ENCODE peak calls at places on chromosomes 1 and 21, in ten cellular contexts. G is heart left ventricle, B is right lobe of liver, P is lower leg skin, E is uterus, W is stomach, N is suprapubic skin, D is transverse colon, I is A549, H is ovary. Q is an unnamed sample.
A peak's percentile ranks its signal among the peaks of the same experiment; 100 is the strongest.

GRCh38 chr1:194069168-194069830 is 882.9 kb upstream of the B3GALT2 start:
- DNase-seq in D (peak; percentile 19), I (no peak), B (peak; percentile 49), W (no peak), N (no peak), H (no peak), E (peak; percentile 47), P (no peak), G (peak; percentile 86), Q (no peak)

GRCh38 chr1:243286409-243287127 is 30.7 kb downstream of the SDCCAG8 start:
- DNase-seq in H (no peak), N (no peak), P (no peak), E (no peak), G (no peak), W (no peak), D (no peak), B (no peak), I (no peak), Q (no peak)

GRCh38 chr1:232722626-232723025 is 82.6 kb upstream of the MAP10 start:
- DNase-seq in G (no peak), H (no peak), B (no peak), D (no peak), W (no peak), N (no peak), I (no peak), P (no peak), E (no peak), Q (no peak)

GRCh38 chr1:214292317-214292716 is 11.4 kb downstream of the SMYD2 start:
- DNase-seq in I (no peak), B (no peak), E (no peak), G (no peak), N (no peak), P (no peak), D (no peak), H (no peak), W (no peak), Q (no peak)

GRCh38 chr21:25515484-25516405 is 91.5 kb downstream of the MRPL39 start:
- DNase-seq in W (no peak), N (no peak), G (no peak), D (no peak), P (no peak), B (no peak), I (no peak), E (no peak), H (no peak), Q (no peak)

GRCh38 chr1:101264699-101265098 is 27.9 kb downstream of the S1PR1 start:
- DNase-seq in P (no peak), G (no peak), E (no peak), N (no peak), W (no peak), B (no peak), H (no peak), D (peak; percentile 16), I (no peak), Q (peak; percentile 14)

GRCh38 chr1:179321533-179322216 is 28.1 kb downstream of the SOAT1 start:
- DNase-seq in I (no peak), D (no peak), H (no peak), B (no peak), N (no peak), G (no peak), E (no peak), W (no peak), P (no peak), Q (no peak)

GRCh38 chr21:19475525-19475924 is 1071.9 kb upstream of the TMPRSS15 start:
- DNase-seq in D (no peak), I (no peak), B (no peak), E (no peak), W (no peak), H (no peak), P (no peak), G (no peak), N (no peak), Q (peak; percentile 27)

GRCh38 chr1:209876091-209876800 is 48.5 kb downstream of the UTP25 start:
- DNase-seq in D (no peak), I (no peak), N (no peak), G (no peak), B (no peak), H (no peak), W (no peak), P (no peak), E (no peak), Q (no peak)

GRCh38 chr1:17573518-17574041 is 34.1 kb downstream of the ARHGEF10L start:
- DNase-seq in G (no peak), N (no peak), P (no peak), W (no peak), D (no peak), B (no peak), E (no peak), I (no peak), H (no peak), Q (no peak)

GRCh38 chr1:119743776-119744597 is 24.7 kb downstream of the HMGCS2 start:
- DNase-seq in N (no peak), W (peak; percentile 73), I (peak; percentile 56), G (no peak), H (peak; percentile 65), D (peak; percentile 73), P (no peak), E (peak; percentile 55), B (peak; percentile 77), Q (peak; percentile 84)

GRCh38 chr1:180098242-180098995 is 56.2 kb upstream of the QSOX1 start:
- DNase-seq in H (peak; percentile 31), I (no peak), W (no peak), B (no peak), P (no peak), N (no peak), E (no peak), D (no peak), G (no peak), Q (no peak)

GRCh38 chr1:166975361-166976129 is at the start of gene ILDR2:
- DNase-seq in H (peak; percentile 20), P (peak; percentile 86), G (peak; percentile 72), W (peak; percentile 52), N (peak; percentile 62), I (peak; percentile 28), B (peak; percentile 81), E (peak; percentile 29), D (peak; percentile 50), Q (peak; percentile 43)

GRCh38 chr1:20446796-20447195 is 39.2 kb downstream of the CAMK2N1 start:
- DNase-seq in G (no peak), N (peak; percentile 29), E (no peak), I (no peak), W (no peak), H (no peak), B (no peak), D (no peak), P (no peak), Q (no peak)

DNA sequence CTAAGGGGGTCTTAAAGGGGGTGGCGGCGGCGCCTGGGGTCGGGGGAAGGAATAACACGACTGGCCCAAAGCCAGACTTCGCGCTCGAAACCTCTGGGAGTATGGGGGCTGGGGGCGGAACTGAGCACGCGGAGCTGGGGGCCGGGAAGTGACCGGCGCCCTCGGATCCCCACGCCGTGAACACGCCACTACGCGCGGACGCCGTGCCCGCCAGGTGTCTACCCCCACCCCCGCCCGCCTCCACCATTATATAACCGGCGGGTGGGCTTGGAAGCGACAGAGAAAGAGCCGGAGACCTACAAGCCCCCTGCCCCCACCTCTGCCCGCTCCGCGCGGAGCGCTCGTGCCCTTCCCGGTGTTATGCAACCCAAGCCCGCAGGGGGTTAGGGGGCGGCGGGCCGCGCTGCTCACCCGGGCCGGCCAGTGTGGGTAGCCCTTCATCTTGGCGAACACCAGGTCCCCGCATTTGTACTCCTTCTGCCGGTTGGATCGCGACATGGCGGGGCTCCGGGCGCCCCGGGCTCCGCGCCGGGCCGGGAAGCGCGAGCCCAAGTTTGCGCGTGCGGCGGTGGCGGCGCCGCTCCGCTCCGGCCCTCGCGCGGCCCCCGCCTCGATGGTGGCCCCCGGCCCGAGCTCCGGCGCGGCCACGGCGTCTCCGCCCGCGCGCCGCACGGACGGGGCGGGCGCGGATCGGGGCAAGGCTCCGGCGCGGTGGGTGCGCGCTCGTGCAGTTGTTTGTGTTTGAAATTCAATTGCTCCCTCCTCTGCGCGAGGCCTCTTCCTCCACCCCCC is at the start of gene HDGF:
- DNase-seq in E (peak; percentile 63), G (peak; percentile 81), N (peak; percentile 86), H (peak; percentile 71), P (peak; percentile 93), B (peak; percentile 77), D (peak; percentile 53), W (peak; percentile 48), I (no peak), Q (peak; percentile 77)
- TF ChIP-seq POLR2A in E (no peak), G (no peak), N (peak; percentile 34), H (peak; percentile 19), P (no peak), B (peak; percentile 61), D (no peak), W (no peak), I (no peak), Q (no peak)

DNA sequence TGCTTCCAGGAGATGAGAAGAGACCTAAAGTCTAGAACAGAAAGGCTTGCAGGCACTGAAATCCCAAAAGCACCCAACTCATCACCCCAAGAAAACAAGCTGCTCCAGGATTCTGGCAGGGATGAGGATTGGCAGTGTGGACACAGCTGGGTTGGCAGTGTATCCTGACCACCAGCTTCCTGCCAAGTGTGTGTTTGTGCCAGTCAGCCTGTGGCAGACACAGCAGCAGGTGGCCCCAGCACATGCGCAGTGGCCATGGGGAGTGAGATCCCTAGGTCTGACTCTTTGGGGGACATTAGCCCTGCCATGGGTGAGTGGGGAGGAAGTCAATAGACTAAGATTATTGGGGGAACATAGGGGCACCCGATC is 8.7 kb upstream of the SNAPIN start:
- DNase-seq in P (no peak), E (no peak), D (no peak), W (peak; percentile 93), I (no peak), B (peak; percentile 93), H (no peak), G (peak; percentile 75), N (peak; percentile 62), Q (no peak)
- TF ChIP-seq POLR2A in P (no peak), E (no peak), D (no peak), W (no peak), I (no peak), B (no peak), H (no peak), G (no peak), N (no peak), Q (no peak)

GRCh38 chr21:41410361-41410760 is 15.7 kb upstream of the MX1 start:
- DNase-seq in N (no peak), G (no peak), D (no peak), E (no peak), H (no peak), P (peak; percentile 0), I (no peak), B (no peak), W (no peak), Q (no peak)
- TF ChIP-seq POLR2A in N (no peak), G (no peak), D (no peak), E (no peak), H (no peak), P (no peak), I (no peak), B (no peak), W (no peak), Q (no peak)

GRCh38 chr1:24745711-24746582 is 700 bp downstream of the CLIC4 start:
- DNase-seq in W (peak; percentile 62), H (peak; percentile 66), N (peak; percentile 84), D (peak; percentile 52), G (no peak), P (peak; percentile 94), E (peak; percentile 71), B (no peak), I (no peak), Q (peak; percentile 85)
- TF ChIP-seq POLR2A in W (no peak), H (peak; percentile 18), N (no peak), D (no peak), G (no peak), P (no peak), E (no peak), B (no peak), I (no peak), Q (no peak)

GRCh38 chr1:244970661-244971523 is 106.5 kb upstream of the HNRNPU start:
- DNase-seq in E (peak; percentile 94), H (peak; percentile 95), I (no peak), P (peak; percentile 98), G (peak; percentile 97), D (peak; percentile 93), W (peak; percentile 92), B (peak; percentile 96), N (peak; percentile 96), Q (peak; percentile 96)
- TF ChIP-seq POLR2A in E (peak; percentile 68), H (peak; percentile 30), I (peak; percentile 68), P (no peak), G (peak; percentile 58), D (peak; percentile 89), W (peak; percentile 44), B (peak; percentile 82), N (peak; percentile 78), Q (peak; percentile 93)